ENCODE peak calls at places on chromosomes 11 and 22, in nine cellular contexts. B is body of pancreas, D is testis, V is heart left ventricle, W is stomach, H is gastrocnemius medialis, M is Peyer's patch, Q is K562, C is spleen. E is an unnamed sample.

GRCh38 chr11:71311928-71312510 is 59.6 kb upstream of the SHANK2 start:
- DNase-seq in B (no peak), D (peak; percentile 4), V (no peak), W (peak; percentile 18), H (no peak), M (peak; percentile 53), Q (no peak), C (peak; percentile 41), E (no peak)

GRCh38 chr11:122917311-122917710 is 34.8 kb downstream of the JHY start:
- DNase-seq in B (no peak), D (no peak), V (no peak), W (no peak), H (no peak), M (no peak), Q (no peak), C (no peak), E (no peak)

GRCh38 chr22:29877620-29878019 is 5.4 kb upstream of the MTMR3 start:
- DNase-seq in B (no peak), D (no peak), V (no peak), W (no peak), H (no peak), M (no peak), Q (no peak), C (no peak), E (peak; percentile 25)

GRCh38 chr11:133906746-133907145 is 50.0 kb downstream of the IGSF9B start:
- DNase-seq in B (no peak), D (no peak), V (peak; percentile 47), W (no peak), H (no peak), M (peak; percentile 30), Q (no peak), C (peak; percentile 56), E (no peak)

GRCh38 chr11:125264091-125265022 is 99.8 kb downstream of the PKNOX2 start:
- DNase-seq in B (no peak), D (no peak), V (no peak), W (no peak), H (no peak), M (no peak), Q (no peak), C (no peak), E (no peak)

GRCh38 chr11:65503923-65504670 is 5.3 kb downstream of the MALAT1 start:
- DNase-seq in B (no peak), D (no peak), V (no peak), W (no peak), H (no peak), M (no peak), Q (peak; percentile 24), C (no peak), E (peak; percentile 39)

GRCh38 chr22:29136715-29137700 is 64.2 kb downstream of the KREMEN1 start:
- DNase-seq in B (no peak), D (no peak), V (no peak), W (no peak), H (peak; percentile 26), M (no peak), Q (no peak), C (no peak), E (no peak)

GRCh38 chr11:67354314-67355022 is 1.1 kb upstream of the POLD4 start:
- DNase-seq in B (peak; percentile 62), D (peak; percentile 75), V (peak; percentile 75), W (peak; percentile 68), H (peak; percentile 71), M (peak; percentile 86), Q (peak; percentile 89), C (peak; percentile 77), E (peak; percentile 83)

GRCh38 chr11:2912498-2912897 is 16.7 kb downstream of the PHLDA2 start:
- DNase-seq in B (peak; percentile 90), D (no peak), V (no peak), W (peak; percentile 96), H (no peak), M (peak; percentile 95), Q (peak; percentile 90), C (no peak), E (peak; percentile 86)

GRCh38 chr11:125193158-125193557 is 28.6 kb downstream of the PKNOX2 start:
- DNase-seq in B (no peak), D (no peak), V (no peak), W (no peak), H (no peak), M (no peak), Q (no peak), C (no peak), E (no peak)

GRCh38 chr22:48566741-48567140 is 1260.9 kb downstream of the BRD1 start:
- DNase-seq in B (no peak), D (no peak), V (peak; percentile 23), W (no peak), H (no peak), M (no peak), Q (no peak), C (no peak), E (no peak)

GRCh38 chr11:130403301-130403804 is 25.1 kb downstream of the ADAMTS8 start:
- DNase-seq in B (peak; percentile 20), D (no peak), V (peak; percentile 74), W (no peak), H (no peak), M (no peak), Q (no peak), C (no peak), E (no peak)

GRCh38 chr11:68749501-68750196 is 1.7 kb downstream of the TESMIN start:
- DNase-seq in B (no peak), D (no peak), V (no peak), W (no peak), H (no peak), M (no peak), Q (no peak), C (no peak), E (no peak)

GRCh38 chr22:33539902-33540751 is 380.1 kb downstream of the LARGE1 start:
- DNase-seq in B (peak; percentile 73), D (peak; percentile 81), V (peak; percentile 74), W (peak; percentile 86), H (peak; percentile 45), M (peak; percentile 66), Q (no peak), C (no peak), E (no peak)

GRCh38 chr11:126515501-126515900 is 160.0 kb downstream of the ST3GAL4 start:
- DNase-seq in B (no peak), D (no peak), V (no peak), W (no peak), H (no peak), M (no peak), Q (no peak), C (peak; percentile 59), E (no peak)

GRCh38 chr11:69796063-69796462 is 20.9 kb upstream of the FGF4 start:
- DNase-seq in B (no peak), D (no peak), V (no peak), W (no peak), H (no peak), M (no peak), Q (no peak), C (no peak), E (no peak)

GRCh38 chr11:70456921-70457532 is 58.7 kb downstream of the CTTN start:
- DNase-seq in B (no peak), D (no peak), V (no peak), W (no peak), H (no peak), M (no peak), Q (peak; percentile 39), C (no peak), E (peak; percentile 40)

GRCh38 chr11:73243093-73243485 is 25.0 kb downstream of the P2RY2 start:
- DNase-seq in B (no peak), D (no peak), V (no peak), W (no peak), H (peak; percentile 12), M (peak; percentile 28), Q (no peak), C (peak; percentile 46), E (no peak)

GRCh38 chr22:50473855-50474671 is 772 bp downstream of the SBF1 start:
- DNase-seq in B (peak; percentile 54), D (peak; percentile 57), V (peak; percentile 72), W (peak; percentile 49), H (no peak), M (peak; percentile 74), Q (peak; percentile 53), C (peak; percentile 86), E (peak; percentile 36)
- TF ChIP-seq POLR2A in B (peak; percentile 56), D (no peak), V (no peak), W (no peak), H (no peak), M (no peak), Q (no peak), C (no peak), E (no peak)

DNA sequence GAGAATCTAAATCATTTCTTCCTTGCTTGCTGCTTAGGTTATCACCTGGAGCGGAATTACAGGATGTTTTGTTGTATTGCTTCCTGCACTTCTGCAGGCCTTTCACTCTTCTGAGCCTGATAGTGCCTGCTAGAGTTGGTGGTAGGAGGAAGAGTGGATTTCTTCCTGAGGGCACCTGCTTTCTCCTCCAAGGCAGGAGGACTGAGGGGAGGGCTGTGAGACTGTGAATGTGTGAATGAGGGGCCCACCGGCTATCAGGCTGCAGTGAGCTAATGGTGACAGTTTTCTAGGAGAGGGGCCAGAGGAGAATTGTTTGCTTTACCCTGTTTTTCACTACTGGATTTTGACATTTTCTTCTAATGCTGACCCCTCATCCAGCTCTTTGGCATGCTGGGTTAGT is 39.0 kb downstream of the DIXDC1 start:
- DNase-seq in B (no peak), D (no peak), V (no peak), W (no peak), H (no peak), M (no peak), Q (no peak), C (no peak), E (no peak)
- H3K4me3 ChIP-seq in B (no peak overlapping the region), D (no peak overlapping the region), V (no peak overlapping the region), W (peak overlapping the region; percentile 73), H (no peak overlapping the region), M (no peak overlapping the region), Q (no peak overlapping the region), C (no peak overlapping the region), E (no peak overlapping the region)

GRCh38 chr11:12377824-12378593 is 638 bp downstream of the PARVA start:
- DNase-seq in B (peak; percentile 85), D (peak; percentile 76), V (peak; percentile 83), W (peak; percentile 73), H (peak; percentile 43), M (peak; percentile 87), Q (peak; percentile 24), C (no peak), E (no peak)
- TF ChIP-seq CTCF in B (peak; percentile 26), D (no peak), V (peak; percentile 38), W (no peak), H (peak; percentile 17), M (no peak), Q (no peak), C (no peak), E (no peak)

DNA sequence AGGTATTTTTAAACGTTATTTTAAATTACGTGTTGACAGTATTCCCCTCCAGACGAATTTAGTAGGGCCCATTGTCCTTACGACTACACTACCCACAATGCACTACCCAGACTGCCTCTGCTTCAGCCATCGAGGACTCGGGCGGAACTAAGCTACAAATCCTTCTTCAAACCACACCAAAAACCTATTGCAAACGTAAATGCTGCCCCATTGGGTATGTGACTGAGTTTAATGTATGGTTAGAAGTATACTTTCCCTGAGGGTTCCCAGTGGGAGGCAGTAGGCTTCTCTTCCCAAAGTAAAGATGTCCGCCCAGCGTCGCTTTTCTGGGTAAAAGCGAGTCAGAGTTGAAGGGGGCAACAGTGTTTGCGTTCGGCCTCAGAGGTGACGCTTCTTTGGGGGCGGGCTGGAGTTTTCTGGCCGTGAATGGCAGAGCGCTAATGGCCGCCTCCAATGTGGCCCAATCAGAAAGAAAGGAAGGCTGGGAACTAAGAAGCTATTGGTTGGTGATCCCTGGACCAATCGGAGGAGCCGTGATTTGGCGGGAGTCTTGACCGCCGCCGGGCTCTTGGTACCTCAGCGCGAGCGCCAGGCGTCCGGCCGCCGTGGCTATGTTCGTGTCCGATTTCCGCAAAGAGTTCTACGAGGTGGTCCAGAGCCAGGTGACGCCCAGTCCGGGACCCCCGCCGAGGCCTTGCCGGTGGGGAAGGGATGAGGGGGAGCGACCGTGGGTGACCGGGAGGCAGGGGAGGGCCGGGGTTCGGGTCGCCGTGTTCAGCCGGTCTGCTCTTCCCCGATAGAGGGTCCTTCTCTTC is at the start of gene CDC45:
- DNase-seq in B (peak; percentile 97), D (peak; percentile 98), V (peak; percentile 94), W (peak; percentile 95), H (peak; percentile 97), M (peak; percentile 93), Q (peak; percentile 100), C (peak; percentile 97), E (peak; percentile 99)
- TF ChIP-seq POLR2A in B (no peak), D (no peak), V (no peak), W (no peak), H (no peak), M (no peak), Q (no peak), C (no peak), E (peak; percentile 45)

E was measured in NB4.